ENCODE peak calls at places on chromosomes 12 and 14, in five cellular contexts. One of them, this sample, is unnamed.

GRCh38 chr14:97266653-97267052 is 469.5 kb downstream of the VRK1 start:
- DNase-seq in BE2C: no peak
- DNase-seq in CD4-positive, CD25-positive, alpha-beta regulatory T cell: no peak
- DNase-seq in psoas muscle: no peak
- DNase-seq in astrocyte: peak; percentile 95
- DNase-seq in this sample: no peak

GRCh38 chr12:113057565-113058485 is 1.3 kb downstream of the DTX1 start:
- DNase-seq in psoas muscle: no peak
- DNase-seq in astrocyte: no peak
- DNase-seq in CD4-positive, CD25-positive, alpha-beta regulatory T cell: no peak
- DNase-seq in BE2C: no peak
- DNase-seq in this sample: no peak

GRCh38 chr14:55389330-55389729 is 22.3 kb downstream of the ATG14 start:
- DNase-seq in psoas muscle: no peak
- DNase-seq in astrocyte: peak; percentile 84
- DNase-seq in CD4-positive, CD25-positive, alpha-beta regulatory T cell: no peak
- DNase-seq in BE2C: no peak
- DNase-seq in this sample: no peak

GRCh38 chr12:64560395-64561301 is 49.6 kb upstream of the RASSF3 start:
- DNase-seq in psoas muscle: no peak
- DNase-seq in astrocyte: peak; percentile 95
- DNase-seq in BE2C: peak; percentile 50
- DNase-seq in CD4-positive, CD25-positive, alpha-beta regulatory T cell: no peak
- DNase-seq in this sample: no peak

GRCh38 chr12:94187351-94187750 is 39.0 kb downstream of the PLXNC1 start:
- DNase-seq in CD4-positive, CD25-positive, alpha-beta regulatory T cell: no peak
- DNase-seq in BE2C: no peak
- DNase-seq in astrocyte: no peak
- DNase-seq in psoas muscle: no peak
- DNase-seq in this sample: no peak

GRCh38 chr12:14185441-14186192 is 179.9 kb upstream of the ATF7IP start:
- DNase-seq in astrocyte: peak; percentile 6
- DNase-seq in CD4-positive, CD25-positive, alpha-beta regulatory T cell: peak; percentile 4
- DNase-seq in BE2C: peak; percentile 34
- DNase-seq in psoas muscle: no peak
- DNase-seq in this sample: peak; percentile 23

GRCh38 chr12:121754836-121755235 is 38.7 kb downstream of the RHOF start:
- DNase-seq in CD4-positive, CD25-positive, alpha-beta regulatory T cell: no peak
- DNase-seq in BE2C: no peak
- DNase-seq in astrocyte: no peak
- DNase-seq in psoas muscle: no peak
- DNase-seq in this sample: no peak

GRCh38 chr12:11827096-11827841 is 177.8 kb downstream of the ETV6 start:
- DNase-seq in BE2C: no peak
- DNase-seq in CD4-positive, CD25-positive, alpha-beta regulatory T cell: no peak
- DNase-seq in astrocyte: no peak
- DNase-seq in psoas muscle: no peak
- DNase-seq in this sample: peak; percentile 19

GRCh38 chr12:105382771-105383632 is 52.5 kb downstream of the C12orf75 start:
- DNase-seq in astrocyte: peak; percentile 60
- DNase-seq in psoas muscle: no peak
- DNase-seq in BE2C: peak; percentile 22
- DNase-seq in CD4-positive, CD25-positive, alpha-beta regulatory T cell: peak; percentile 52
- DNase-seq in this sample: peak; percentile 49

GRCh38 chr12:121005346-121005815 is 10.9 kb downstream of the C12orf43 start:
- DNase-seq in astrocyte: no peak
- DNase-seq in BE2C: peak; percentile 58
- DNase-seq in psoas muscle: no peak
- DNase-seq in CD4-positive, CD25-positive, alpha-beta regulatory T cell: peak; percentile 30
- DNase-seq in this sample: no peak

GRCh38 chr14:94157195-94157594 is 16.9 kb upstream of the PPP4R4 start:
- DNase-seq in BE2C: no peak
- DNase-seq in psoas muscle: no peak
- DNase-seq in astrocyte: no peak
- DNase-seq in CD4-positive, CD25-positive, alpha-beta regulatory T cell: no peak
- DNase-seq in this sample: no peak

GRCh38 chr12:108730337-108731104 is 797 bp downstream of the CORO1C start:
- DNase-seq in astrocyte: peak; percentile 78
- DNase-seq in psoas muscle: peak; percentile 70
- DNase-seq in CD4-positive, CD25-positive, alpha-beta regulatory T cell: no peak
- DNase-seq in BE2C: peak; percentile 75
- DNase-seq in this sample: peak; percentile 9

GRCh38 chr14:92513204-92513965 is at the start of gene RIN3:
- DNase-seq in astrocyte: peak; percentile 52
- DNase-seq in psoas muscle: peak; percentile 61
- DNase-seq in BE2C: no peak
- DNase-seq in CD4-positive, CD25-positive, alpha-beta regulatory T cell: peak; percentile 28
- DNase-seq in this sample: peak; percentile 35

GRCh38 chr12:25972783-25973182 is 14.3 kb downstream of the RASSF8 start:
- DNase-seq in CD4-positive, CD25-positive, alpha-beta regulatory T cell: no peak
- DNase-seq in BE2C: no peak
- DNase-seq in psoas muscle: no peak
- DNase-seq in astrocyte: peak; percentile 79
- DNase-seq in this sample: no peak

GRCh38 chr12:45671254-45671653 is 58.3 kb upstream of the ARID2 start:
- DNase-seq in psoas muscle: no peak
- DNase-seq in CD4-positive, CD25-positive, alpha-beta regulatory T cell: no peak
- DNase-seq in astrocyte: peak; percentile 64
- DNase-seq in BE2C: no peak
- DNase-seq in this sample: no peak

DNA sequence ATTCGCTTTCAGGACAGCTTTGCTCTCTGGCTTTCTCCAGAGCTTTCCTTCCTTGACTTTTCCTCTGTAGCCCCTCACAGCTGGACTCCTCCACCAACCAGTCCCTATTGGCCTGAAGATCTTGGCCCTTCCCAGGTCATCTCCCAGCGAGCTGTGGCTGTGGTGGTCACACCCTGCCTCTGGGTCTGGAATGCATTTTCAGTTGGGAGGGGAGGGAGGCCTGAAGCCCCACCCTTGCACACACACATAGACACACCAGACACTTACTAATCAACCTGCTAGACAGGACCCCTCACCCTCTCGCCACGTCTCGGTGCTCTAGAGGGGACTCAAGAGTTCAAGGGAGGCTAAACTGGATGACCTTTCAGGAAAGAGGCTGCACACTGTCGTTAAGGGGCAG is 13.9 kb downstream of the JDP2 start:
- DNase-seq in astrocyte: no peak
- DNase-seq in psoas muscle: no peak
- DNase-seq in BE2C: no peak
- DNase-seq in CD4-positive, CD25-positive, alpha-beta regulatory T cell: no peak
- DNase-seq in this sample: no peak
- H3K4me1 ChIP-seq in astrocyte: no peaks in the 10 kb centered on the region
- H3K4me1 ChIP-seq in psoas muscle: peaks cover 90% of the 10 kb centered on the region
- H3K4me1 ChIP-seq in BE2C: no peaks in the 10 kb centered on the region
- H3K4me1 ChIP-seq in CD4-positive, CD25-positive, alpha-beta regulatory T cell: no peaks in the 10 kb centered on the region
- H3K4me1 ChIP-seq in this sample: no peaks in the 10 kb centered on the region

DNA sequence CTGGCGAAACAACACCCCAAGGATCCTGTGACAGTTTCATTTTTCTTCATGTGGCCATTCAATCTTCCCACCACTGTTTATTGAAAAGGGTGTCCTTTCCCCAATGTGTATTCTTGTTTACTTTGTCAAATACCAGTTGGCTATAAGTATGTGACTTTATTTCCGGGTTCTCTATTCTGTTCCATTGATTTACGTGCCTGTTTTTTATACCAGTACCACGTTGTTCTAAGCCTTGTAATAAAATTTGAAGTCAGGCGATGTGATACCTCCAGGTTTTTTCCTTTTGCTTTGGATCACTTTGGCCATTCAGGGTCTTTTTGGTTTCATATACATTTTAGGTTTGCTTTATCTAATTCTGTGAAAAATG is 9.1 kb upstream of the MGAT4C start:
- DNase-seq in BE2C: no peak
- DNase-seq in astrocyte: no peak
- DNase-seq in CD4-positive, CD25-positive, alpha-beta regulatory T cell: no peak
- DNase-seq in psoas muscle: no peak
- DNase-seq in this sample: no peak
- H3K4me3 ChIP-seq in BE2C: no peak overlapping the region
- H3K4me3 ChIP-seq in astrocyte: no peak overlapping the region
- H3K4me3 ChIP-seq in CD4-positive, CD25-positive, alpha-beta regulatory T cell: no peak overlapping the region
- H3K4me3 ChIP-seq in psoas muscle: no peak overlapping the region
- H3K4me3 ChIP-seq in this sample: no peak overlapping the region

GRCh38 chr12:68980476-68981212 is 47.7 kb upstream of the CPM start:
- DNase-seq in CD4-positive, CD25-positive, alpha-beta regulatory T cell: no peak
- DNase-seq in psoas muscle: no peak
- DNase-seq in astrocyte: no peak
- DNase-seq in BE2C: no peak
- DNase-seq in this sample: no peak
- H3K9me3 ChIP-seq in CD4-positive, CD25-positive, alpha-beta regulatory T cell: peaks cover 10% of the 10 kb centered on the region
- H3K9me3 ChIP-seq in psoas muscle: no peaks in the 10 kb centered on the region
- H3K9me3 ChIP-seq in astrocyte: peaks cover 5% of the 10 kb centered on the region
- H3K9me3 ChIP-seq in BE2C: no peaks in the 10 kb centered on the region
- H3K9me3 ChIP-seq in this sample: no peaks in the 10 kb centered on the region

GRCh38 chr12:65951697-65952096 is 127.4 kb downstream of the HMGA2 start:
- DNase-seq in CD4-positive, CD25-positive, alpha-beta regulatory T cell: no peak
- DNase-seq in BE2C: no peak
- DNase-seq in astrocyte: no peak
- DNase-seq in psoas muscle: no peak
- DNase-seq in this sample: no peak

GRCh38 chr12:65952737-65953209 is 128.5 kb downstream of the HMGA2 start:
- DNase-seq in psoas muscle: no peak
- DNase-seq in BE2C: no peak
- DNase-seq in astrocyte: peak; percentile 62
- DNase-seq in CD4-positive, CD25-positive, alpha-beta regulatory T cell: no peak
- DNase-seq in this sample: no peak

GRCh38 chr12:65949009-65949623 is 124.8 kb downstream of the HMGA2 start:
- DNase-seq in BE2C: no peak
- DNase-seq in psoas muscle: no peak
- DNase-seq in CD4-positive, CD25-positive, alpha-beta regulatory T cell: no peak
- DNase-seq in astrocyte: no peak
- DNase-seq in this sample: no peak

GRCh38 chr12:65948320-65949008 is 124.2 kb downstream of the HMGA2 start:
- DNase-seq in astrocyte: peak; percentile 98
- DNase-seq in BE2C: no peak
- DNase-seq in CD4-positive, CD25-positive, alpha-beta regulatory T cell: no peak
- DNase-seq in psoas muscle: peak; percentile 48
- DNase-seq in this sample: no peak

GRCh38 chr12:65949986-65950385 is 125.7 kb downstream of the HMGA2 start:
- DNase-seq in astrocyte: no peak
- DNase-seq in BE2C: no peak
- DNase-seq in CD4-positive, CD25-positive, alpha-beta regulatory T cell: no peak
- DNase-seq in psoas muscle: no peak
- DNase-seq in this sample: no peak
- H3K4me1 ChIP-seq in astrocyte: peaks cover 48% of the 10 kb centered on the region
- H3K4me1 ChIP-seq in BE2C: no peaks in the 10 kb centered on the region
- H3K4me1 ChIP-seq in CD4-positive, CD25-positive, alpha-beta regulatory T cell: no peaks in the 10 kb centered on the region
- H3K4me1 ChIP-seq in psoas muscle: peaks cover 7% of the 10 kb centered on the region
- H3K4me1 ChIP-seq in this sample: no peaks in the 10 kb centered on the region

GRCh38 chr12:68749443-68749842 is 3.5 kb downstream of the SLC35E3 start:
- DNase-seq in CD4-positive, CD25-positive, alpha-beta regulatory T cell: no peak
- DNase-seq in psoas muscle: no peak
- DNase-seq in astrocyte: no peak
- DNase-seq in BE2C: no peak
- DNase-seq in this sample: no peak
- H3K4me3 ChIP-seq in CD4-positive, CD25-positive, alpha-beta regulatory T cell: no peak overlapping the region
- H3K4me3 ChIP-seq in psoas muscle: no peak overlapping the region
- H3K4me3 ChIP-seq in astrocyte: no peak overlapping the region
- H3K4me3 ChIP-seq in BE2C: no peak overlapping the region
- H3K4me3 ChIP-seq in this sample: no peak overlapping the region

GRCh38 chr14:104376202-104377140 is 203.1 kb upstream of the C14orf180 start:
- DNase-seq in astrocyte: no peak
- DNase-seq in psoas muscle: no peak
- DNase-seq in BE2C: no peak
- DNase-seq in CD4-positive, CD25-positive, alpha-beta regulatory T cell: no peak
- DNase-seq in this sample: no peak
- H3K9me3 ChIP-seq in astrocyte: no peaks in the 10 kb centered on the region
- H3K9me3 ChIP-seq in psoas muscle: peaks cover 6% of the 10 kb centered on the region
- H3K9me3 ChIP-seq in BE2C: no peaks in the 10 kb centered on the region
- H3K9me3 ChIP-seq in CD4-positive, CD25-positive, alpha-beta regulatory T cell: peaks cover 9% of the 10 kb centered on the region
- H3K9me3 ChIP-seq in this sample: no peaks in the 10 kb centered on the region

GRCh38 chr12:32536000-32536345 is 136.6 kb downstream of the FGD4 start:
- DNase-seq in astrocyte: no peak
- DNase-seq in BE2C: no peak
- DNase-seq in CD4-positive, CD25-positive, alpha-beta regulatory T cell: no peak
- DNase-seq in psoas muscle: no peak
- DNase-seq in this sample: no peak
- H3K4me1 ChIP-seq in astrocyte: peaks cover 5% of the 10 kb centered on the region
- H3K4me1 ChIP-seq in BE2C: peaks cover 8% of the 10 kb centered on the region
- H3K4me1 ChIP-seq in CD4-positive, CD25-positive, alpha-beta regulatory T cell: no peaks in the 10 kb centered on the region
- H3K4me1 ChIP-seq in psoas muscle: peaks cover 59% of the 10 kb centered on the region
- H3K4me1 ChIP-seq in this sample: no peaks in the 10 kb centered on the region

GRCh38 chr12:95213119-95213518 is 4.1 kb downstream of the FGD6 start:
- DNase-seq in BE2C: no peak
- DNase-seq in psoas muscle: no peak
- DNase-seq in astrocyte: no peak
- DNase-seq in CD4-positive, CD25-positive, alpha-beta regulatory T cell: no peak
- DNase-seq in this sample: no peak
- H3K4me3 ChIP-seq in BE2C: no peak overlapping the region
- H3K4me3 ChIP-seq in psoas muscle: no peak overlapping the region
- H3K4me3 ChIP-seq in astrocyte: no peak overlapping the region
- H3K4me3 ChIP-seq in CD4-positive, CD25-positive, alpha-beta regulatory T cell: no peak overlapping the region
- H3K4me3 ChIP-seq in this sample: no peak overlapping the region

GRCh38 chr14:22188346-22188745 is 400.7 kb downstream of the DAD1 start:
- DNase-seq in psoas muscle: no peak
- DNase-seq in astrocyte: no peak
- DNase-seq in BE2C: no peak
- DNase-seq in CD4-positive, CD25-positive, alpha-beta regulatory T cell: no peak
- DNase-seq in this sample: no peak
- H3K9me3 ChIP-seq in psoas muscle: no peaks in the 10 kb centered on the region
- H3K9me3 ChIP-seq in astrocyte: no peaks in the 10 kb centered on the region
- H3K9me3 ChIP-seq in BE2C: no peaks in the 10 kb centered on the region
- H3K9me3 ChIP-seq in CD4-positive, CD25-positive, alpha-beta regulatory T cell: no peaks in the 10 kb centered on the region
- H3K9me3 ChIP-seq in this sample: no peaks in the 10 kb centered on the region

GRCh38 chr14:77032854-77033621 is 4.5 kb upstream of the IRF2BPL start:
- DNase-seq in BE2C: peak; percentile 97
- DNase-seq in psoas muscle: peak; percentile 93
- DNase-seq in CD4-positive, CD25-positive, alpha-beta regulatory T cell: peak; percentile 71
- DNase-seq in astrocyte: peak; percentile 99
- DNase-seq in this sample: peak; percentile 89
- H3K4me1 ChIP-seq in BE2C: peaks cover 28% of the 10 kb centered on the region
- H3K4me1 ChIP-seq in psoas muscle: peaks cover 43% of the 10 kb centered on the region
- H3K4me1 ChIP-seq in CD4-positive, CD25-positive, alpha-beta regulatory T cell: peaks cover 79% of the 10 kb centered on the region
- H3K4me1 ChIP-seq in astrocyte: peaks cover 59% of the 10 kb centered on the region
- H3K4me1 ChIP-seq in this sample: peaks cover 86% of the 10 kb centered on the region